ENCODE peak calls at places on chromosomes 12 and 14, in five cellular contexts. J is OCI-LY7, E is fibroblast of lung, O is GM23338, H is HCT116. D is an unnamed sample. For H3K4me1 and H4K20me1, the result is how much of the 10 kb centered on the place peaks cover.

GRCh38 chr14:22390824-22391461 is 198.1 kb downstream of the DAD1 start:
- DNase-seq in J (no peak), E (no peak), O (no peak), H (no peak), D (peak)

GRCh38 chr12:29710104-29710503 is 73.6 kb downstream of the TMTC1 start:
- DNase-seq in J (no peak), E (peak), O (peak), H (no peak), D (no peak)

GRCh38 chr14:24971255-24971654 is 78.7 kb downstream of the STXBP6 start:
- DNase-seq in J (no peak), E (peak), O (no peak), H (no peak), D (no peak)

GRCh38 chr14:94673781-94674231 is 61.6 kb downstream of the SERPINA3 start:
- DNase-seq in J (no peak), E (peak), O (no peak), H (no peak), D (peak)

GRCh38 chr12:1776139-1776975 is 44.0 kb upstream of the LRTM2 start:
- DNase-seq in J (no peak), E (peak), O (no peak), H (no peak), D (no peak)

GRCh38 chr12:117033382-117034045 is 65.7 kb downstream of the TESC start:
- DNase-seq in J (no peak), E (no peak), O (no peak), H (no peak), D (no peak)

GRCh38 chr14:55074662-55075061 is 23.2 kb downstream of the MAPK1IP1L start:
- DNase-seq in J (peak), E (peak), O (peak), H (no peak), D (no peak)

GRCh38 chr12:104779134-104779533 is 179.0 kb downstream of the SLC41A2 start:
- DNase-seq in J (no peak), E (no peak), O (no peak), H (no peak), D (no peak)

GRCh38 chr14:61260939-61261776 is 20.0 kb downstream of the TMEM30B start:
- DNase-seq in J (no peak), E (peak), O (no peak), H (peak), D (no peak)

DNA sequence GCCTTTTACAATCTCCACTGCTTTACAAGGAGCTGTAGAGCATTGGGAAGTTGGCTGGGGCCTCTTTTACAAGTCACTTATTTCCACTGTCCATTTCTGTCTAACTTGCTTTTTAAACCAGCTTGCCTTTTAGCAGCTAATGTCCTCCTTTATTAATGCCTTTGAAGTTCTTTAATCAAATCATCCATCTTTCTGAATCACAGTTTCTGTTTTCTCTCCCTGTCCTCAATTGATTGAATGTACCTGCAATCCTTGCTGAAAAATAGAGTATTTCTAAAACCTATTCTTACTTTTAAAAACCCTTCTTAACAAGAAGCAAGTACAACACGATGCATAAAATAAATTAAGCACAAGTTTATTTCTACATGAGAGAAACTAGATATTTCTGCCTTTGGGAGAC is 3.3 kb upstream of the ATP2A2 start:
- DNase-seq in J (no peak), E (no peak), O (no peak), H (no peak), D (peak)
- H3K4me1 ChIP-seq in J (under half), E (under half), O (under half), H (under half), D (under half)

GRCh38 chr14:66507181-66507721 is 696 bp upstream of the GPHN start:
- DNase-seq in J (no peak), E (no peak), O (peak), H (peak), D (no peak)
- H3K27ac ChIP-seq in J (no peak), E (peak), O (peak), H (peak), D (peak)

DNA sequence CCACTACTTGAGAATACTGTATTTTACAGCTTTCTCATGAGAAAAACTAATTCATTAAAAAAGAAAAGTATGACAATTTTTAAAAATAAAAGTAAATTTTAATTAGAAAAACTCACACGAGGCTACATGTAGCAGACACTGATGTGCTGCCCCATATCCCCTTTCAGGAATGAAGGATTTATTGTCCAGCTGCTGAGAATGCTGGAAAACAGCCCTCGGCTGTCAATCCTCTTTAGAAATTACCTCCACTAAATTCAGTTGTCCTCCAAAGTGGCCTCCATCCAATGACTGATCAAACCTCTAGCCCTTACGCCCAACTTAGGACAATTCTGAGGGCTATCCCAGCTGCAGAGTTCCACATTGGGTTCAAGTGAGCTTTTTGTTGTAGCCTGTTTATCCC is 29.8 kb upstream of the AP4S1 start:
- DNase-seq in J (no peak), E (no peak), O (no peak), H (no peak), D (no peak)
- H4K20me1 ChIP-seq in J (under half), E (under half), O (under half), H (under half), D (half or more)

DNA sequence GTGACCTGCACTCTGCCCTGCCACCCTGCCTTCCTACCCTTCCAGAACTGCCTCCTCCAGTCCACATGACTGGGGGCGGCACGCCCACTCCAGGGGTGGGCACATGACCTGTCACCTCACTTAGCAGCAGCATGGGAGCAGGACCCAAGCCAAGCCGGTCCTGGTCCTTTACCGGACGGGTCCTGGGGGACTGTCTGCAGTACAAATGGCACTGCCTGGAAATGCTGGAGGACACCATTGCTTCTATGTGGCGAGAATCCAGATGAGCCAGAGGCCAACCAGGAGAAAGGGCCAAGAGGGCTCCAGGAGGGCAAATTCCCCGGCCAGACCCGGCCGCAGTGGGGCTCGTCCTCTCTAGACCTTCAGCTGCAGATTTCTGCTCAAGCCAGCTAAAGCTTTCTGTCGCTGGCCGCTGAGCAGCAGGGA is 33.1 kb downstream of the ITPK1 start:
- DNase-seq in J (no peak), E (no peak), O (no peak), H (no peak), D (peak)
- H3K4me1 ChIP-seq in J (under half), E (under half), O (under half), H (under half), D (under half)

GRCh38 chr12:120388711-120389431 is 19.9 kb upstream of the MSI1 start:
- DNase-seq in J (no peak), E (no peak), O (peak), H (no peak), D (peak)
- H3K27ac ChIP-seq in J (no peak), E (no peak), O (peak), H (no peak), D (no peak)

GRCh38 chr12:96436366-96437295 is 36.4 kb upstream of the CDK17 start:
- DNase-seq in J (no peak), E (peak), O (no peak), H (no peak), D (no peak)

GRCh38 chr12:96438330-96438729 is 38.1 kb upstream of the CDK17 start:
- DNase-seq in J (no peak), E (no peak), O (no peak), H (no peak), D (no peak)

GRCh38 chr12:96431067-96431466 is 30.8 kb upstream of the CDK17 start:
- DNase-seq in J (no peak), E (no peak), O (no peak), H (no peak), D (no peak)

GRCh38 chr12:96434107-96434506 is 33.9 kb upstream of the CDK17 start:
- DNase-seq in J (peak), E (peak), O (no peak), H (no peak), D (peak)
- H4K20me1 ChIP-seq in J (under half), E (under half), O (under half), H (under half), D (under half)

DNA sequence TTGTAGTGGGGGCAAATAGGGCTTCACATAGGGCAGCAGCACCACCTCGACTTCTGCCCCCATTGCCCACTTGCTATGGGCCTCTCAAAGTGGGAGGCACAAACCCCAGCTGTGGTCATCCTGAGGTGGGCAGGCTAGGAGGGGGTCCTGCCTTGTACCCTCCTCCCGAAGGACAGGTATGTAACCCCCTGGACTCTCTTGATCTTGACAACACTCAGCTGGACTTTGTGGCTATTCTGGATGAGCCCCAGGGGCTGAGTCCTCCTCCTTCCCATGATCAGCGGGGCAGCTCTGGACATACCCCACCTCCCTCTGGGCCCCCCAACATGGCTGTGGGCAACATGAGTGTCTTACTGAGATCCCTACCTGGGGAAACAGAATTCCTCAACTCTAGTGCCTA is 8.0 kb downstream of the ARHGAP9 start:
- DNase-seq in J (no peak), E (no peak), O (no peak), H (no peak), D (no peak)
- H3K4me1 ChIP-seq in J (under half), E (under half), O (under half), H (under half), D (under half)

GRCh38 chr12:98601924-98602323 is 8.4 kb downstream of the SLC25A3 start:
- DNase-seq in J (no peak), E (no peak), O (no peak), H (no peak), D (no peak)

GRCh38 chr12:98606367-98606985 is 13.0 kb downstream of the SLC25A3 start:
- DNase-seq in J (no peak), E (no peak), O (no peak), H (no peak), D (no peak)
- H3K27ac ChIP-seq in J (no peak), E (no peak), O (no peak), H (no peak), D (no peak)

D was measured in osteoblast.